ENCODE peak calls at places on chromosome 16, in six cellular contexts. One of them, this sample, is unnamed.

GRCh38 chr16:57266531-57267268 is 17.8 kb downstream of the PLLP start:
- DNase-seq in T-helper 1 cell: peak; percentile 24
- DNase-seq in Daoy: peak; percentile 21
- DNase-seq in HS-5: no peak
- DNase-seq in GM23338: no peak
- DNase-seq in AG10803: no peak
- DNase-seq in this sample: no peak

GRCh38 chr16:23838485-23839142 is 2.8 kb downstream of the PRKCB start:
- DNase-seq in T-helper 1 cell: no peak
- DNase-seq in Daoy: no peak
- DNase-seq in GM23338: no peak
- DNase-seq in HS-5: no peak
- DNase-seq in AG10803: no peak
- DNase-seq in this sample: no peak

GRCh38 chr16:25012525-25012991 is 2.6 kb downstream of the ARHGAP17 start:
- DNase-seq in GM23338: no peak
- DNase-seq in Daoy: peak; percentile 46
- DNase-seq in AG10803: peak; percentile 96
- DNase-seq in T-helper 1 cell: no peak
- DNase-seq in HS-5: peak; percentile 82
- DNase-seq in this sample: no peak

GRCh38 chr16:87407511-87408112 is 15.5 kb downstream of the MAP1LC3B start:
- DNase-seq in GM23338: no peak
- DNase-seq in HS-5: no peak
- DNase-seq in Daoy: peak; percentile 93
- DNase-seq in T-helper 1 cell: no peak
- DNase-seq in AG10803: no peak
- DNase-seq in this sample: peak; percentile 74

GRCh38 chr16:11781773-11782172 is 15.3 kb downstream of the ZC3H7A start:
- DNase-seq in AG10803: peak; percentile 52
- DNase-seq in T-helper 1 cell: no peak
- DNase-seq in Daoy: no peak
- DNase-seq in HS-5: no peak
- DNase-seq in GM23338: no peak
- DNase-seq in this sample: no peak

GRCh38 chr16:49785970-49786369 is 69.9 kb downstream of the ZNF423 start:
- DNase-seq in T-helper 1 cell: no peak
- DNase-seq in GM23338: no peak
- DNase-seq in HS-5: no peak
- DNase-seq in Daoy: no peak
- DNase-seq in AG10803: no peak
- DNase-seq in this sample: no peak

GRCh38 chr16:12544477-12545291 is 259.0 kb downstream of the CPPED1 start:
- DNase-seq in AG10803: no peak
- DNase-seq in Daoy: no peak
- DNase-seq in HS-5: no peak
- DNase-seq in GM23338: no peak
- DNase-seq in T-helper 1 cell: no peak
- DNase-seq in this sample: no peak

GRCh38 chr16:49277766-49278566 is 3.7 kb downstream of the CBLN1 start:
- DNase-seq in HS-5: no peak
- DNase-seq in Daoy: no peak
- DNase-seq in AG10803: no peak
- DNase-seq in GM23338: peak; percentile 64
- DNase-seq in T-helper 1 cell: no peak
- DNase-seq in this sample: no peak

GRCh38 chr16:3536271-3536671 is 35.5 kb downstream of the CLUAP1 start:
- DNase-seq in GM23338: no peak
- DNase-seq in Daoy: no peak
- DNase-seq in AG10803: peak; percentile 82
- DNase-seq in T-helper 1 cell: no peak
- DNase-seq in HS-5: no peak
- DNase-seq in this sample: no peak

GRCh38 chr16:64452446-64452845 is 669.4 kb downstream of the CDH11 start:
- DNase-seq in HS-5: no peak
- DNase-seq in GM23338: no peak
- DNase-seq in T-helper 1 cell: no peak
- DNase-seq in Daoy: no peak
- DNase-seq in AG10803: no peak
- DNase-seq in this sample: no peak

This sample was measured in GM12864.